ENCODE peak calls at places on chromosome 16, in four cellular contexts. K is stomach, F is breast epithelium, Q is K562. I is an unnamed sample.

GRCh38 chr16:14249291-14250032 is 178.3 kb downstream of the MRTFB start:
- DNase-seq in Q (peak), K (peak), F (no peak), I (peak)

GRCh38 chr16:1117926-1118325 is 21.9 kb upstream of the C1QTNF8 start:
- DNase-seq in F (no peak), K (no peak), Q (no peak), I (no peak)

GRCh38 chr16:19524356-19524865 is 669 bp downstream of the CCP110 start:
- DNase-seq in Q (no peak), K (no peak), F (no peak), I (no peak)

GRCh38 chr16:68756250-68757051 is 19.4 kb downstream of the CDH1 start:
- DNase-seq in K (peak), F (peak), Q (no peak), I (no peak)

GRCh38 chr16:7340938-7341337 is 8.3 kb downstream of the RBFOX1 start:
- DNase-seq in K (no peak), Q (no peak), F (no peak), I (no peak)

GRCh38 chr16:70269471-70269870 is 17.7 kb upstream of the EXOSC6 start:
- DNase-seq in K (no peak), F (no peak), Q (peak), I (no peak)

GRCh38 chr16:59865071-59865671 is 1131.1 kb upstream of the GOT2 start:
- DNase-seq in Q (no peak), K (no peak), F (no peak), I (no peak)

GRCh38 chr16:11401161-11402050 is 56.1 kb downstream of the RMI2 start:
- DNase-seq in K (peak), Q (no peak), F (peak), I (no peak)

GRCh38 chr16:22186517-22186916 is 19.6 kb upstream of the EEF2K start:
- DNase-seq in K (no peak), Q (no peak), F (no peak), I (no peak)

GRCh38 chr16:7303014-7303676 is 29.5 kb upstream of the RBFOX1 start:
- DNase-seq in K (no peak), F (no peak), Q (no peak), I (no peak)

GRCh38 chr16:50263940-50264929 is 2.1 kb upstream of the ADCY7 start:
- DNase-seq in K (no peak), Q (no peak), F (no peak), I (no peak)

GRCh38 chr16:81645303-81645702 is 133.8 kb upstream of the PLCG2 start:
- DNase-seq in Q (no peak), K (no peak), F (peak), I (peak)

GRCh38 chr16:54291107-54291980 is 4.8 kb upstream of the IRX3 start:
- DNase-seq in F (no peak), Q (no peak), K (no peak), I (no peak)

GRCh38 chr16:8998114-8998513 is 34.4 kb upstream of the USP7 start:
- DNase-seq in Q (no peak), F (no peak), K (no peak), I (no peak)

GRCh38 chr16:9003322-9003721 is 39.6 kb upstream of the USP7 start:
- DNase-seq in F (peak), Q (no peak), K (peak), I (no peak)

GRCh38 chr16:77785365-77785764 is 3.0 kb upstream of the VAT1L start:
- DNase-seq in Q (no peak), K (no peak), F (no peak), I (no peak)

GRCh38 chr16:70697601-70698170 is 11.8 kb upstream of the MTSS2 start:
- DNase-seq in K (no peak), F (no peak), Q (no peak), I (no peak)

GRCh38 chr16:20987049-20987448 is 86.5 kb downstream of the LYRM1 start:
- DNase-seq in K (no peak), Q (no peak), F (no peak), I (no peak)

GRCh38 chr16:17222756-17223411 is 247.9 kb downstream of the XYLT1 start:
- DNase-seq in F (no peak), Q (no peak), K (no peak), I (no peak)

GRCh38 chr16:52741386-52741785 is 194.4 kb upstream of the TOX3 start:
- DNase-seq in K (no peak), F (no peak), Q (no peak), I (no peak)

GRCh38 chr16:9226924-9227323 is 135.5 kb downstream of the HAPSTR1 start:
- DNase-seq in Q (no peak), K (no peak), F (no peak), I (no peak)

GRCh38 chr16:1822801-1823200 is 3.8 kb downstream of the HAGH start:
- DNase-seq in Q (no peak), F (no peak), K (no peak), I (no peak)

GRCh38 chr16:72199938-72200337 is 28.0 kb upstream of the PMFBP1 start:
- DNase-seq in K (no peak), Q (no peak), F (no peak), I (no peak)

GRCh38 chr16:87146676-87147075 is 170.5 kb downstream of the C16orf95 start:
- DNase-seq in Q (no peak), F (no peak), K (no peak), I (no peak)

GRCh38 chr16:46793841-46794240 is 37.1 kb downstream of the C16orf87 start:
- DNase-seq in F (no peak), K (no peak), Q (no peak), I (no peak)

DNA sequence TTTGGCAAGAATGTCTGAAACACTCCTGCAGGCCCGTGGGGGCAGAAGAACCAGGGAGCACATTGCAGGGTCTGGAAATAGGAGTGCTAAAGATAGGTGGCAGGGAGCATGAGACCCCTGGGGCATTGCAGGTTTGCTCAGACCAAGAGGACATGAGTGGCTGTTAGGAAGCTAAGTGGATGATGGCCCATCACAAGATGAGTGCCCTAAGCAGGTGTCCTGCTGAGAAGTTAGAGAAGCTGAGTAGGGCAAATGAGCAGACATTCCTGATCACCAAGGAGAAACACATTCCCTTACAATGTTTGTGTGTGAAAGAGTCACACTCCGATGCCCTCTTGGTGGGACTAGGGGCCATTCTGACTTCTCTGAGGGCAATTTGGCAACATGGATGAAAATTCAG is 9.9 kb downstream of the MLYCD start:
- DNase-seq in Q (no peak), F (no peak), K (no peak), I (no peak)
- TF ChIP-seq POLR2AphosphoS5 in Q (no peak), F (no peak), K (no peak), I (no peak)

DNA sequence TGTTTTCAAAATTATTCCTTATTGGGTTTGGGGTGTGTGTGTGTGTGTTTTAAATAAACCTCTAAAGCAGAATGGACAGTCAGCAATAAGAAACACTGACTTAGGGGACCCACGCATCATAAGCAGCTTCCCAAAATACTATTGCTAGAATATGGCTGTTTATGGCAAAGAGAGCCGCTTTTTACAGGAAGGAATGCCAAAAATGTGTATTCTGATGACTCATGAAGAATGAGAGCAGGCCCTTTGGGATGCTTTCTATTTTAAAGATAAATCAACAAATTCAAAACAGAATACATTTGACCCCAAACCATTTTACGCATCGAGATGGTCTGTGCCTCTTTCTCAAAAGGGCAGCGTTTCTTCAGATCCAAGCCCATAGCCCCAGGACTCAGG is 37.5 kb downstream of the ARHGAP17 start:
- DNase-seq in F (no peak), Q (no peak), K (no peak), I (peak)
- TF ChIP-seq POLR2AphosphoS5 in F (no peak), Q (no peak), K (no peak), I (no peak)

DNA sequence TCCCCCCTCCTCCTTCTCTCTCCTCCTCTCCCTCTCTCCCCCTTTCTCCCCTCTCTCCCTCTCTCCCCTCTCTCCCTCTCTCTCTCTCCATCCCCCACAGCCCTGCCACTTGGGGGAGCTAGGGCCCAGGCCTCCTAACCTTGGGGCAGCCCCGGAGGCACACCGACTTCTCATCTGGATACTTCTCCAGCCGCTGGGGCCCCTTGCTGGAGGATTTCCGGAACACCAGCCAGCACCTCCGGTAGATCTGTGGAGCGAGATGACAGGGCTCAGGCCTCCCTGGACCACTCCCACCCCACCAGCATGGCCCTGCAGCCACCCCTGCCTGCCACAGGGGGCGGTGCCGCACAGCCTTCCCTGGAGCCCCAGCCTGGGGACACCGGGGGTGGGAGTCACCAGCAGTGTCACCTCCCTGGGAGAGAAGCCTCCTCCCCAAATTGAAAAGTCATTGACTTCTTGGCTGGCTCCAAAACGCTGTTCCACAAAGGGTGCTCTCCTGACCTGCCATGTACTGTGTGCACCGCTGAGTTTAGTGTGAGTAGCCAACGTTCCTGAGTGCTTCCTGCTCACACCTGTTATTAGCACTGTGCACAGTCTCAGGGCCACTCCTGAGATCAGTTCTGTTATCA is 10.5 kb downstream of the DOK4 start:
- DNase-seq in Q (peak), K (no peak), F (no peak), I (peak)
- TF ChIP-seq POLR2AphosphoS5 in Q (no peak), K (no peak), F (no peak), I (peak)

GRCh38 chr16:4415538-4416199 is 727 bp downstream of the CORO7 start:
- DNase-seq in Q (peak), K (peak), F (no peak), I (peak)
- TF ChIP-seq POLR2AphosphoS5 in Q (peak), K (no peak), F (no peak), I (peak)

GRCh38 chr16:2928796-2929195 is 17.1 kb downstream of the FLYWCH1 start:
- DNase-seq in F (no peak), Q (no peak), K (no peak), I (no peak)

GRCh38 chr16:2929693-2930092 is 18.0 kb downstream of the FLYWCH1 start:
- DNase-seq in Q (no peak), K (no peak), F (no peak), I (no peak)

GRCh38 chr16:2924901-2925820 is 13.4 kb downstream of the FLYWCH1 start:
- DNase-seq in Q (no peak), K (no peak), F (no peak), I (no peak)

GRCh38 chr16:2925951-2926659 is 14.4 kb downstream of the FLYWCH1 start:
- DNase-seq in Q (no peak), K (no peak), F (no peak), I (no peak)

GRCh38 chr16:2926660-2927646 is 15.2 kb downstream of the FLYWCH1 start:
- DNase-seq in Q (peak), K (peak), F (peak), I (peak)
- TF ChIP-seq POLR2AphosphoS5 in Q (no peak), K (peak), F (peak), I (no peak)

GRCh38 chr16:57665541-57665940 is 2.6 kb upstream of the ADGRG3 start:
- DNase-seq in K (no peak), Q (no peak), F (no peak), I (no peak)
- TF ChIP-seq POLR2AphosphoS5 in K (no peak), Q (no peak), F (no peak), I (no peak)

GRCh38 chr16:4380131-4381063 is 8.7 kb downstream of the VASN start:
- DNase-seq in F (no peak), Q (peak), K (no peak), I (peak)
- TF ChIP-seq POLR2AphosphoS5 in F (no peak), Q (no peak), K (no peak), I (no peak)

DNA sequence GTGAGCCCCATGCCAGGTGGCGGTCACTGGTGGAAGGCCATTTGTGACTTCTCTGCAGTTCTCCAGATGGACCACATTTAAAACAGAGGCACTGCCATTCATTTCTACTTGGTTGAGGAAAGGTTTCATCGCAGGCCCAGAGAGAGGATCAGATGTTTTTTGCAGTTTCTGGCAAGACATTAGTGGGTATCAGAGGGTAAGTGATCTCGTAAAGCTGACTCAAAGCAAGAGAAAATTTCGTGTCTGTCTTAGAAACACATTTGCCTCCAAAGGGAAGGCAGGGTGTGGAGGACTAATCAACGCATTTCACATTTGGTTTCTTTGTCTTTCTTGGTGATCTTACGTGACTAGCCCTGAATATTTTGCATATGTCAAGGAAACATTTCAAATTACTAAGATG is 81.8 kb downstream of the PRKCB start:
- DNase-seq in Q (no peak), F (no peak), K (no peak), I (no peak)
- TF ChIP-seq POLR2AphosphoS5 in Q (no peak), F (no peak), K (no peak), I (no peak)

GRCh38 chr16:88649924-88650748 is 717 bp downstream of the CYBA start:
- DNase-seq in Q (peak), K (peak), F (no peak), I (no peak)
- TF ChIP-seq POLR2AphosphoS5 in Q (no peak), K (no peak), F (no peak), I (no peak)